ENCODE peak calls at places on chromosomes 16 and 17, in ten cellular contexts. One of them, this sample, is unnamed.

GRCh38 chr16:69727916-69728270 is 1.5 kb upstream of the NQO1 start:
- DNase-seq in PC-3: peak
- DNase-seq in transverse colon: no peak
- DNase-seq in H1: no peak
- DNase-seq in heart right ventricle: peak
- DNase-seq in body of pancreas: no peak
- DNase-seq in Caco-2: no peak
- DNase-seq in astrocyte of the spinal cord: no peak
- DNase-seq in AG04450: no peak
- DNase-seq in foreskin fibroblast: no peak
- DNase-seq in this sample: no peak

GRCh38 chr16:24869033-24869432 is 23.3 kb downstream of the SLC5A11 start:
- DNase-seq in astrocyte of the spinal cord: no peak
- DNase-seq in body of pancreas: no peak
- DNase-seq in PC-3: no peak
- DNase-seq in heart right ventricle: no peak
- DNase-seq in foreskin fibroblast: no peak
- DNase-seq in AG04450: no peak
- DNase-seq in H1: no peak
- DNase-seq in transverse colon: no peak
- DNase-seq in Caco-2: no peak
- DNase-seq in this sample: no peak

GRCh38 chr16:11602321-11602720 is 15.6 kb upstream of the LITAF start:
- DNase-seq in transverse colon: no peak
- DNase-seq in AG04450: no peak
- DNase-seq in foreskin fibroblast: no peak
- DNase-seq in heart right ventricle: no peak
- DNase-seq in H1: no peak
- DNase-seq in body of pancreas: no peak
- DNase-seq in Caco-2: no peak
- DNase-seq in astrocyte of the spinal cord: no peak
- DNase-seq in PC-3: no peak
- DNase-seq in this sample: no peak

GRCh38 chr17:16439303-16439791 is 24.0 kb downstream of the TRPV2 start:
- DNase-seq in astrocyte of the spinal cord: no peak
- DNase-seq in H1: no peak
- DNase-seq in Caco-2: no peak
- DNase-seq in transverse colon: no peak
- DNase-seq in body of pancreas: no peak
- DNase-seq in AG04450: no peak
- DNase-seq in foreskin fibroblast: no peak
- DNase-seq in PC-3: no peak
- DNase-seq in heart right ventricle: no peak
- DNase-seq in this sample: peak

GRCh38 chr17:33684714-33685113 is 391.6 kb upstream of the ASIC2 start:
- DNase-seq in transverse colon: no peak
- DNase-seq in Caco-2: no peak
- DNase-seq in foreskin fibroblast: no peak
- DNase-seq in heart right ventricle: no peak
- DNase-seq in AG04450: no peak
- DNase-seq in PC-3: no peak
- DNase-seq in H1: no peak
- DNase-seq in body of pancreas: no peak
- DNase-seq in astrocyte of the spinal cord: no peak
- DNase-seq in this sample: no peak

GRCh38 chr17:7465481-7466275 is 13.8 kb downstream of the ZBTB4 start:
- DNase-seq in body of pancreas: no peak
- DNase-seq in foreskin fibroblast: no peak
- DNase-seq in PC-3: no peak
- DNase-seq in Caco-2: no peak
- DNase-seq in heart right ventricle: no peak
- DNase-seq in transverse colon: no peak
- DNase-seq in AG04450: no peak
- DNase-seq in H1: no peak
- DNase-seq in astrocyte of the spinal cord: no peak
- DNase-seq in this sample: no peak

GRCh38 chr16:76816475-76816874 is 374.5 kb upstream of the MON1B start:
- DNase-seq in PC-3: peak
- DNase-seq in astrocyte of the spinal cord: no peak
- DNase-seq in H1: no peak
- DNase-seq in AG04450: no peak
- DNase-seq in body of pancreas: no peak
- DNase-seq in Caco-2: no peak
- DNase-seq in transverse colon: no peak
- DNase-seq in foreskin fibroblast: no peak
- DNase-seq in heart right ventricle: no peak
- DNase-seq in this sample: peak

GRCh38 chr16:75372236-75372856 is 61.0 kb downstream of the CFDP1 start:
- DNase-seq in heart right ventricle: no peak
- DNase-seq in H1: no peak
- DNase-seq in transverse colon: no peak
- DNase-seq in PC-3: no peak
- DNase-seq in AG04450: no peak
- DNase-seq in astrocyte of the spinal cord: peak
- DNase-seq in body of pancreas: no peak
- DNase-seq in Caco-2: no peak
- DNase-seq in foreskin fibroblast: peak
- DNase-seq in this sample: no peak

GRCh38 chr17:12665263-12666210 is at the start of gene MYOCD:
- DNase-seq in foreskin fibroblast: no peak
- DNase-seq in AG04450: peak
- DNase-seq in body of pancreas: no peak
- DNase-seq in Caco-2: no peak
- DNase-seq in H1: peak
- DNase-seq in astrocyte of the spinal cord: peak
- DNase-seq in transverse colon: peak
- DNase-seq in heart right ventricle: peak
- DNase-seq in PC-3: no peak
- DNase-seq in this sample: peak

GRCh38 chr16:31429314-31429713 is 1.2 kb upstream of the COX6A2 start:
- DNase-seq in Caco-2: no peak
- DNase-seq in body of pancreas: no peak
- DNase-seq in astrocyte of the spinal cord: no peak
- DNase-seq in foreskin fibroblast: no peak
- DNase-seq in PC-3: no peak
- DNase-seq in AG04450: no peak
- DNase-seq in H1: no peak
- DNase-seq in heart right ventricle: no peak
- DNase-seq in transverse colon: no peak
- DNase-seq in this sample: no peak

GRCh38 chr17:15298176-15298575 is 33.0 kb upstream of the PMP22 start:
- DNase-seq in heart right ventricle: no peak
- DNase-seq in H1: no peak
- DNase-seq in PC-3: peak
- DNase-seq in body of pancreas: no peak
- DNase-seq in transverse colon: no peak
- DNase-seq in Caco-2: no peak
- DNase-seq in AG04450: no peak
- DNase-seq in astrocyte of the spinal cord: peak
- DNase-seq in foreskin fibroblast: peak
- DNase-seq in this sample: no peak

GRCh38 chr16:27226476-27226875 is 23.1 kb downstream of the KDM8 start:
- DNase-seq in foreskin fibroblast: no peak
- DNase-seq in PC-3: no peak
- DNase-seq in heart right ventricle: no peak
- DNase-seq in Caco-2: no peak
- DNase-seq in astrocyte of the spinal cord: no peak
- DNase-seq in AG04450: no peak
- DNase-seq in H1: no peak
- DNase-seq in body of pancreas: no peak
- DNase-seq in transverse colon: no peak
- DNase-seq in this sample: no peak

GRCh38 chr17:61494325-61495160 is 42.3 kb downstream of the TBX4 start:
- DNase-seq in Caco-2: peak
- DNase-seq in heart right ventricle: no peak
- DNase-seq in transverse colon: no peak
- DNase-seq in AG04450: no peak
- DNase-seq in PC-3: no peak
- DNase-seq in foreskin fibroblast: no peak
- DNase-seq in astrocyte of the spinal cord: no peak
- DNase-seq in body of pancreas: no peak
- DNase-seq in H1: no peak
- DNase-seq in this sample: no peak

GRCh38 chr17:58337126-58337599 is 8.6 kb upstream of the TSPOAP1 start:
- DNase-seq in H1: no peak
- DNase-seq in heart right ventricle: no peak
- DNase-seq in foreskin fibroblast: no peak
- DNase-seq in body of pancreas: no peak
- DNase-seq in Caco-2: no peak
- DNase-seq in transverse colon: peak
- DNase-seq in astrocyte of the spinal cord: no peak
- DNase-seq in PC-3: no peak
- DNase-seq in AG04450: no peak
- DNase-seq in this sample: peak

DNA sequence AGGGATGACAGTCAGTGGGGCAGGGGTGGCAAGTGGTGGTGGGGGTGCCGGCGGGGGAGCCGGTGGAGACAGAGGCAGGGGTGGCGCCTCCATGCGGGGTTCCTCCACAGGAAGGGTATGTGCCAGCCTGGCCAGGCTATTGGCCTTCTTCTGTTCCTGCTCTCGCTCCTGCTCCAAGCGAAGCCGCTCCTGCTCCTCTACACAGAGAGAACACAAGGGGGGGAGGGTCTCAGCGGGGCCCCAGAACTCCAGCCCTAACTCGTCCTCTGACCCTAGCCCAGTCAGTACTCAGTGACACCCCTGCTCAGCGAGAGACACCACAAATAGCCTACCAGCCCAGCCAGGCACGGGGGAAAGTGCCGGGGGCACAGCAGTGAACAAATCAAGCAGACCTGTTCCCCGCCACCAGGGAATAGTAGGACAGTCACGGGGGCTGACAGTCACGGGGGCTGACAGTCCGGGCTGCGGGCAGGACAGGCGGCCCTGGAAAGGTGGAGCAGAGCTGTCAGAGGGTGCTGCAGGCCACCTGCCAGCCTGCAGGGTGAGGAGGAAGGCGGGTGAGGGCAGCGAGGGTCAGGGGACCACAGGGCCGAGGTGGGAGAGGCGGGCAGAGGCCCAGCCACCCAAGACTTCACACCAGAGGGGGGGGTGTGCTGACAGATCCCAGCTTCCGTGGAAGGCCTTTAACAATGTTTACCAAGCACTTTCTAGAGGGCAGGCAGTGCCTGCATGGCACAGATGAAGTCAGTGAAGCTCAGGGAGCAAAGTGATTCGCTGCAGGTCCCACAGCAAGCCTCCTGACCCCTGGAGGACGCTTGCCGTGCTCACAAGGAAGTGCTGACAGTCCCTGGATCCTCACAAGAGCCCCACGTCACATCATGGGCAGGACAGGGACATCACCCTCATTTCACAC is 5.3 kb downstream of the MNT start:
- DNase-seq in body of pancreas: no peak
- DNase-seq in astrocyte of the spinal cord: no peak
- DNase-seq in transverse colon: no peak
- DNase-seq in heart right ventricle: no peak
- DNase-seq in H1: no peak
- DNase-seq in foreskin fibroblast: peak
- DNase-seq in Caco-2: no peak
- DNase-seq in PC-3: peak
- DNase-seq in AG04450: no peak
- DNase-seq in this sample: peak
- TF ChIP-seq CTCF in body of pancreas: no peak
- TF ChIP-seq CTCF in astrocyte of the spinal cord: no peak
- TF ChIP-seq CTCF in transverse colon: no peak
- TF ChIP-seq CTCF in heart right ventricle: no peak
- TF ChIP-seq CTCF in H1: no peak
- TF ChIP-seq CTCF in foreskin fibroblast: peak
- TF ChIP-seq CTCF in Caco-2: no peak
- TF ChIP-seq CTCF in PC-3: no peak
- TF ChIP-seq CTCF in AG04450: no peak
- TF ChIP-seq CTCF in this sample: no peak

GRCh38 chr17:47651704-47652103 is 2.0 kb downstream of the KPNB1 start:
- DNase-seq in heart right ventricle: no peak
- DNase-seq in PC-3: no peak
- DNase-seq in transverse colon: no peak
- DNase-seq in Caco-2: no peak
- DNase-seq in body of pancreas: no peak
- DNase-seq in foreskin fibroblast: no peak
- DNase-seq in H1: no peak
- DNase-seq in astrocyte of the spinal cord: no peak
- DNase-seq in AG04450: no peak
- DNase-seq in this sample: no peak
- H3K4me3 ChIP-seq in heart right ventricle: no peak
- H3K4me3 ChIP-seq in PC-3: peak
- H3K4me3 ChIP-seq in transverse colon: no peak
- H3K4me3 ChIP-seq in Caco-2: no peak
- H3K4me3 ChIP-seq in body of pancreas: no peak
- H3K4me3 ChIP-seq in foreskin fibroblast: peak
- H3K4me3 ChIP-seq in H1: peak
- H3K4me3 ChIP-seq in astrocyte of the spinal cord: no peak
- H3K4me3 ChIP-seq in AG04450: peak
- H3K4me3 ChIP-seq in this sample: peak

DNA sequence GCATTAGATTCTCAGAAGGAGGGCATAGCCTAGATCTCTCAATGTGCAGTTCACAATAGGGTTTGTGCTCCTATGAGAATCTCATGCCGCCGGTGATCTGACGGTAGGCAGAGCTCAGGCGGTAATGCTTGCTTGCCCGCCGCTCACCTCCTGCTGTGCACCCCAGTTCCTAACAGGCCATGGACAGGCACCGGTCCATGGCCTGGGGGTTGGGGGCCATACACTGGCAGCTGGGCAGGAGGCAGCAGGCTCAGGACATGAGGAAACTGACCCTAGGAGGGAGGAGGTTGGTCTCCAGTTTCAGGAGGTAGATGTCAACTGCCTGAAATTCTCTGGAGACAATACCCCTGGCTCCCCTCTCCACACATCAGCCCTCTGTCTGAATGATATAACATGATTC is 245.0 kb upstream of the CACNG5 start:
- DNase-seq in body of pancreas: no peak
- DNase-seq in H1: no peak
- DNase-seq in transverse colon: no peak
- DNase-seq in Caco-2: no peak
- DNase-seq in astrocyte of the spinal cord: no peak
- DNase-seq in heart right ventricle: no peak
- DNase-seq in AG04450: no peak
- DNase-seq in foreskin fibroblast: no peak
- DNase-seq in PC-3: no peak
- DNase-seq in this sample: no peak
- TF ChIP-seq CTCF in body of pancreas: no peak
- TF ChIP-seq CTCF in H1: no peak
- TF ChIP-seq CTCF in transverse colon: no peak
- TF ChIP-seq CTCF in Caco-2: no peak
- TF ChIP-seq CTCF in astrocyte of the spinal cord: no peak
- TF ChIP-seq CTCF in heart right ventricle: no peak
- TF ChIP-seq CTCF in AG04450: no peak
- TF ChIP-seq CTCF in foreskin fibroblast: no peak
- TF ChIP-seq CTCF in PC-3: no peak
- TF ChIP-seq CTCF in this sample: no peak

DNA sequence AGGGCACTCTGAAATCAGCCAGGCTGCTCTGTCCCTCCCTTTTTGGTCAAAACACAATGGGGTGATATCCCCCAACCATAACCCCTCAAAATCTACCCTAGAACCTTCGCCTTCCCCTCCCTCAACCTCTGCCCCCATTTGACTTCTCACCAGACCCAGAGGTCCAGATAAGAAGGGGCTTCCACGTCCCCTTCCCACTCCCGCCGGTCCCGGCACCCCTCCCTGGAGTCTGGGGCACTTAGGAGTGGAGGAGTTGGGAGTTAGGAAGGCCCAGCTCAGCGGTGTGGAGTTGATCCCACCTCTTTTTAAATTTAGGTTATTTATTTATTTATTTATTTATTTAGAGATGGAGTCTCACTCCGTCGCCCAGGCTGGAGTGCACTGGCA is 619 bp upstream of the TMEM92 start:
- DNase-seq in Caco-2: no peak
- DNase-seq in astrocyte of the spinal cord: no peak
- DNase-seq in heart right ventricle: no peak
- DNase-seq in PC-3: no peak
- DNase-seq in foreskin fibroblast: no peak
- DNase-seq in AG04450: no peak
- DNase-seq in transverse colon: peak
- DNase-seq in H1: no peak
- DNase-seq in body of pancreas: no peak
- DNase-seq in this sample: no peak
- H3K4me3 ChIP-seq in Caco-2: no peak
- H3K4me3 ChIP-seq in astrocyte of the spinal cord: peak
- H3K4me3 ChIP-seq in heart right ventricle: no peak
- H3K4me3 ChIP-seq in PC-3: peak
- H3K4me3 ChIP-seq in foreskin fibroblast: peak
- H3K4me3 ChIP-seq in AG04450: peak
- H3K4me3 ChIP-seq in transverse colon: no peak
- H3K4me3 ChIP-seq in H1: peak
- H3K4me3 ChIP-seq in body of pancreas: no peak
- H3K4me3 ChIP-seq in this sample: no peak